ENCODE peak calls at places on chromosomes 13 and 19, in four cellular contexts. J, N, S and P are unnamed samples.

GRCh38 chr13:27973291-27973690 is 4.2 kb upstream of the CDX2 start:
- DNase-seq in S (no peak), J (no peak), N (no peak), P (no peak)

GRCh38 chr19:29478578-29479565 is 46.9 kb upstream of the VSTM2B start:
- DNase-seq in S (peak; percentile 3), N (no peak), J (no peak), P (no peak)

GRCh38 chr19:7874080-7874856 is at the start of gene PRR36:
- DNase-seq in S (no peak), J (no peak), N (no peak), P (peak; percentile 77)

GRCh38 chr13:51275101-51275500 is 52.9 kb downstream of the FAM124A start:
- DNase-seq in S (no peak), J (no peak), N (no peak), P (no peak)

GRCh38 chr13:80382576-80382975 is 41.6 kb upstream of the SPRY2 start:
- DNase-seq in N (no peak), J (no peak), S (no peak), P (no peak)

GRCh38 chr13:45231722-45232121 is 30.9 kb upstream of the KCTD4 start:
- DNase-seq in J (no peak), N (no peak), S (no peak), P (no peak)

GRCh38 chr19:38452430-38453366 is 19.2 kb downstream of the RYR1 start:
- DNase-seq in J (no peak), S (peak; percentile 81), N (no peak), P (no peak)

GRCh38 chr13:40452038-40452666 is 214.3 kb downstream of the FOXO1 start:
- DNase-seq in N (no peak), S (no peak), J (no peak), P (no peak)

GRCh38 chr19:40806385-40807146 is 7.6 kb downstream of the EGLN2 start:
- DNase-seq in N (peak; percentile 87), S (peak; percentile 57), J (peak; percentile 81), P (peak; percentile 70)

GRCh38 chr13:100454876-100455275 is 133.7 kb downstream of the GGACT start:
- DNase-seq in S (peak; percentile 79), N (no peak), J (no peak), P (no peak)

GRCh38 chr19:21084343-21084742 is 2.3 kb downstream of the ZNF714 start:
- DNase-seq in J (no peak), S (no peak), N (no peak), P (no peak)

GRCh38 chr13:41053384-41053826 is 7.9 kb upstream of the WBP4 start:
- DNase-seq in J (no peak), S (no peak), N (peak; percentile 72), P (no peak)

GRCh38 chr13:27919934-27920676 is at the start of gene PDX1:
- DNase-seq in S (no peak), N (no peak), J (no peak), P (no peak)

GRCh38 chr19:16799740-16800139 is 29.5 kb upstream of the SIN3B start:
- DNase-seq in J (no peak), S (no peak), N (no peak), P (no peak)

GRCh38 chr19:56097306-56097705 is 23.8 kb downstream of the ZNF787 start:
- DNase-seq in S (no peak), N (no peak), J (no peak), P (no peak)

GRCh38 chr13:100550433-100550832 is 38.2 kb downstream of the GGACT start:
- DNase-seq in N (no peak), J (no peak), S (no peak), P (no peak)

GRCh38 chr13:60275208-60275607 is 111.5 kb upstream of the DIAPH3 start:
- DNase-seq in S (no peak), J (no peak), N (no peak), P (no peak)

GRCh38 chr19:38800577-38801347 is 11.8 kb downstream of the LGALS7B start:
- DNase-seq in N (no peak), J (no peak), S (no peak), P (no peak)

GRCh38 chr19:36051236-36051635 is 2.8 kb downstream of the THAP8 start:
- DNase-seq in S (peak; percentile 33), N (no peak), J (no peak), P (no peak)
- TF ChIP-seq CTCF in S (peak; percentile 73), N (no peak), J (no peak), P (peak; percentile 46)

DNA sequence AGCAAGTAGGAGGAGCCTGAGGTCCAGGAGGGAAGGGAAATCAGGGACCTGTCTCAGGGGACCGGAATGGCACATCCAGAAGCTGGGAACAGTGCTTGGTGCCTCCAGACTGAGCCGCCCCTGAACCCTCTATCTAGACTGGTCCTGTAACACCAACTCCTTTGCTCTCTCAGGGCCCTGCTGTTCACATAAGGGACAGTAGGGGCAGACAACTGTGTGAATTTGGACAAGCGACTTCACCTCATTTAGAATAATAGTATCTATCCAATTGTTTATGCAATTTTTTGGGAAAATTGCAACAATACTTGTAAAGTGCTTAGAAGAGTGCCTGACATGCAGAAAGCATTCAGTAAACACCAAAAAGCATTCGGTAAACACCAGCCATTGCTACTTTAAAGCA is 14.0 kb downstream of the SYMPK start:
- DNase-seq in J (no peak), S (no peak), N (no peak), P (no peak)
- TF ChIP-seq CTCF in J (no peak), S (peak; percentile 53), N (no peak), P (no peak)

GRCh38 chr13:86758116-86758515 is 913.1 kb upstream of the SLITRK5 start:
- DNase-seq in S (no peak), N (no peak), J (no peak), P (no peak)
- TF ChIP-seq CTCF in S (no peak), N (no peak), J (no peak), P (no peak)

GRCh38 chr19:42229263-42229854 is 9.2 kb downstream of the ZNF526 start:
- DNase-seq in S (no peak), N (no peak), J (no peak), P (no peak)
- TF ChIP-seq CTCF in S (peak; percentile 21), N (no peak), J (no peak), P (no peak)

DNA sequence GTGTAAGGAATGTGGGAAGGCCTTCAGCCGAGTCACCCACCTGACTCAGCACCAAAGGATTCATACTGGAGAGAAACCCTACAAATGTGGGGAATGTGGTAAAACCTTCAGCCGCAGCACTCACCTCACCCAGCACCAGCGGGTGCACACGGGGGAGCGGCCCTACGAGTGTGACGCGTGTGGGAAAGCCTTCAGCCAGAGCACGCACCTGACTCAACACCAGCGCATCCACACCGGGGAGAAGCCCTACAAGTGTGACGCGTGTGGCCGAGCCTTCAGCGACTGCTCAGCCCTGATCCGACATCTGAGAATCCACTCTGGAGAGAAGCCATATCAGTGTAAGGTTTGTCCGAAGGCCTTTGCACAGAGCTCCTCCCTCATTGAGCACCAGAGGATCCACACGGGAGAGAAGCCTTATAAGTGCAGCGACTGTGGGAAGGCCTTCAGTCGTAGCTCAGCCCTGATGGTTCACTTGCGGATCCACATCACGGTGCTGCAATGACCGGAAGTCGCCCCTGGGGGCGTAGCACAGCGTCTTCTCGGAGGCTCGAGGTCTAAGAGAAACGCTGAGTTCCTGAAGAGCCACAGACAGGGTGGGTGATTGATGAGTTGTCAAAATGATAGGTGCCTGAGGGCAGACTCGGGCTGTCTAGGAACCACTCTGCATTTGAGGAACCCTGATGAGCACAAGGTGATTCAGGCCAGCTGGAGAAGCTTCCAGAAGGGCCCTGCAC is 12.2 kb downstream of the ZSCAN22 start:
- DNase-seq in J (no peak), S (no peak), N (no peak), P (no peak)
- TF ChIP-seq CTCF in J (no peak), S (no peak), N (no peak), P (no peak)

GRCh38 chr19:32824906-32825608 is 44.5 kb downstream of the SLC7A9 start:
- DNase-seq in N (no peak), J (no peak), S (no peak), P (no peak)

GRCh38 chr19:32822916-32823746 is 46.4 kb downstream of the SLC7A9 start:
- DNase-seq in N (no peak), S (no peak), J (no peak), P (no peak)

GRCh38 chr19:32828139-32828538 is 41.4 kb downstream of the SLC7A9 start:
- DNase-seq in S (no peak), N (no peak), J (no peak), P (no peak)

GRCh38 chr19:32823747-32824102 is 45.8 kb downstream of the SLC7A9 start:
- DNase-seq in N (no peak), S (no peak), J (no peak), P (no peak)

DNA sequence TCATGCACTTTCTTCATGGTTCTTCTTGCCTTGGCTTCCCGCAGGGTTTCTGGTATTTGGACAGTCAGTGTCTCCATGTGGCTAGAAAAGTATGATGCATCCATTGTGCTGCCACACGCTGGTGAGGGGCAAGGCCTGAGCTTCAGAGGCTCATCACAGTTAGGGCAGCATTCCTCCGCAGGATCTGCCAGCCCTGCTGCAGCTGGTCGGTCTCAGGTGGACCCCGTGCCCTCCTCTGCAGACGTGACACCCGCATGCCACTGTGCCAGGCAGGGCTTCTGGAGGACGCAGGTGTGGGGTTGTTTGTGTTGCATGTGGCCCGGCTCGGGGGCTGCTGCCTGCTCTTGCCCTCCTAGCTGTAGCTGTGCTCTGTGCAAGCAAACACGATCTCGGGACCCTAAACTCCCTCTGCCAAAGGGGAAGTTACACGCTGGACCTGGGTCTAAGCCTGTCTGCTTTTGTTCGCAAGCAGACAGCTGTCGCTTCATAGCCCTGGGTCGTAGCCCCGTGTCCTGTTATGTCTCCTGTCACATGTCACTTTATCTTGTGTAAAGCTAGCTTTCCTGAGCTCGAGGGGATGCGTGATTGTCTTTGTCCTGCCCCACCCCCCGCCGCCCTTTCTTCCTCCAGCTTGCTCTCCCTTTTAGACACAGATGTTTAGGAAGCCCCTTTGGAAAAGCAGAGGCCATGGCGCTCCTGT is 45.3 kb downstream of the SLC7A9 start:
- DNase-seq in J (no peak), S (no peak), N (no peak), P (no peak)
- TF ChIP-seq CTCF in J (no peak), S (no peak), N (no peak), P (no peak)

GRCh38 chr19:47699360-47699917 is 13.8 kb upstream of the EHD2 start:
- DNase-seq in N (no peak), J (peak; percentile 52), S (no peak), P (peak; percentile 76)
- TF ChIP-seq CTCF in N (no peak), J (peak; percentile 58), S (peak; percentile 95), P (peak; percentile 67)